ENCODE peak calls at places on chromosomes 3 and 15, in four cellular contexts. W is K562, Q is H1, P is SK-N-SH. F is an unnamed sample.

GRCh38 chr15:91108421-91108820 is 8.4 kb downstream of the SV2B start:
- DNase-seq in W (no peak), P (no peak), Q (no peak), F (no peak)

GRCh38 chr3:12439161-12439560 is 45.1 kb upstream of the TSEN2 start:
- DNase-seq in Q (no peak), W (no peak), P (no peak), F (no peak)

GRCh38 chr15:57235865-57236264 is 140.4 kb upstream of the CGNL1 start:
- DNase-seq in Q (no peak), P (peak; percentile 47), W (no peak), F (no peak)

GRCh38 chr15:99127773-99128172 is 22.9 kb downstream of the SYNM start:
- DNase-seq in Q (no peak), P (no peak), W (no peak), F (no peak)

GRCh38 chr3:52704611-52705437 is 767 bp downstream of the GLT8D1 start:
- DNase-seq in Q (no peak), W (no peak), P (peak; percentile 52), F (no peak)

GRCh38 chr3:162142511-162142910 is 645.9 kb downstream of the OTOL1 start:
- DNase-seq in P (no peak), W (no peak), Q (no peak), F (no peak)

GRCh38 chr3:117553461-117553860 is 843.9 kb downstream of the TUSC7 start:
- DNase-seq in Q (no peak), W (no peak), P (no peak), F (no peak)

GRCh38 chr15:77335298-77335697 is 84.6 kb downstream of the PEAK1 start:
- DNase-seq in P (peak; percentile 18), W (no peak), Q (no peak), F (no peak)

GRCh38 chr3:127299276-127299675 is 11.4 kb upstream of the PRR20G start:
- DNase-seq in W (no peak), Q (no peak), P (no peak), F (no peak)

GRCh38 chr3:172787746-172788145 is 37.2 kb downstream of the ECT2 start:
- DNase-seq in P (no peak), Q (no peak), W (no peak), F (no peak)

GRCh38 chr3:32832193-32832592 is 14.4 kb downstream of the TRIM71 start:
- DNase-seq in P (no peak), Q (no peak), W (no peak), F (no peak)

GRCh38 chr15:64731012-64731806 is 44.2 kb downstream of the RBPMS2 start:
- DNase-seq in W (peak; percentile 76), P (peak; percentile 81), Q (peak; percentile 97), F (peak; percentile 58)

GRCh38 chr3:120688121-120688520 is 6.1 kb upstream of the HGD start:
- DNase-seq in P (no peak), Q (no peak), W (no peak), F (no peak)

GRCh38 chr15:68307131-68307928 is 29.8 kb downstream of the FEM1B start:
- DNase-seq in Q (peak; percentile 51), W (no peak), P (peak; percentile 10), F (no peak)

GRCh38 chr3:59257506-59257905 is 207.7 kb upstream of the CFAP20DC start:
- DNase-seq in P (no peak), W (no peak), Q (no peak), F (no peak)

GRCh38 chr3:5022966-5023776 is 43.9 kb downstream of the BHLHE40 start:
- DNase-seq in W (peak; percentile 86), P (no peak), Q (no peak), F (no peak)

GRCh38 chr3:71172951-71173350 is 410.6 kb downstream of the FOXP1 start:
- DNase-seq in Q (no peak), P (no peak), W (no peak), F (no peak)

GRCh38 chr3:67647390-67647878 is 7.0 kb downstream of the SUCLG2 start:
- DNase-seq in Q (no peak), P (no peak), W (no peak), F (no peak)

GRCh38 chr3:26920579-26920978 is 298.0 kb downstream of the LRRC3B start:
- DNase-seq in W (no peak), Q (no peak), P (no peak), F (no peak)

GRCh38 chr3:31776016-31776415 is 205.0 kb downstream of the OSBPL10 start:
- DNase-seq in P (no peak), W (no peak), Q (no peak), F (no peak)

GRCh38 chr3:123656691-123657090 is 71.8 kb upstream of the HACD2 start:
- DNase-seq in P (no peak), Q (no peak), W (peak; percentile 28), F (no peak)

GRCh38 chr3:58572013-58572633 is 5.1 kb downstream of the FAM107A start:
- DNase-seq in P (no peak), W (no peak), Q (no peak), F (no peak)

GRCh38 chr15:63003836-63004610 is 38.5 kb upstream of the TPM1 start:
- DNase-seq in P (no peak), W (no peak), Q (no peak), F (no peak)

GRCh38 chr3:144643778-144644191 is 672.2 kb downstream of the DIPK2A start:
- DNase-seq in W (no peak), P (no peak), Q (no peak), F (no peak)

GRCh38 chr3:112308151-112308911 is 14.3 kb upstream of the SLC9C1 start:
- DNase-seq in P (peak; percentile 62), W (no peak), Q (no peak), F (no peak)

GRCh38 chr3:124126446-124127017 is 134.6 kb upstream of the ROPN1 start:
- DNase-seq in P (peak; percentile 30), W (no peak), Q (no peak), F (no peak)

GRCh38 chr15:100879461-100880138 is at the start of gene ALDH1A3:
- DNase-seq in P (peak; percentile 92), W (no peak), Q (no peak), F (peak; percentile 53)

GRCh38 chr3:20739814-20740213 is 553.8 kb upstream of the SGO1 start:
- DNase-seq in P (no peak), Q (no peak), W (no peak), F (no peak)

GRCh38 chr3:41693799-41694198 is 268.1 kb downstream of the ULK4 start:
- DNase-seq in P (no peak), W (no peak), Q (no peak), F (no peak)

GRCh38 chr3:146142757-146143156 is 18.2 kb downstream of the PLOD2 start:
- DNase-seq in Q (no peak), W (no peak), P (no peak), F (no peak)

GRCh38 chr15:35630570-35630969 is 84.6 kb upstream of the DPH6 start:
- DNase-seq in P (no peak), Q (no peak), W (no peak), F (no peak)

GRCh38 chr15:90478981-90479481 is 50.7 kb upstream of the CRTC3 start:
- DNase-seq in W (no peak), P (no peak), Q (no peak), F (no peak)

GRCh38 chr3:138426211-138426610 is 8.2 kb upstream of the ESYT3 start:
- DNase-seq in W (no peak), P (no peak), Q (no peak), F (no peak)

GRCh38 chr3:111747490-111747889 is 111.6 kb upstream of the PHLDB2 start:
- DNase-seq in P (no peak), W (no peak), Q (no peak), F (no peak)

GRCh38 chr3:4885322-4885721 is 93.9 kb upstream of the BHLHE40 start:
- DNase-seq in Q (no peak), W (no peak), P (no peak), F (no peak)

GRCh38 chr15:73986055-73986775 is 5.9 kb downstream of the STOML1 start:
- DNase-seq in W (no peak), Q (no peak), P (peak; percentile 40), F (no peak)

DNA sequence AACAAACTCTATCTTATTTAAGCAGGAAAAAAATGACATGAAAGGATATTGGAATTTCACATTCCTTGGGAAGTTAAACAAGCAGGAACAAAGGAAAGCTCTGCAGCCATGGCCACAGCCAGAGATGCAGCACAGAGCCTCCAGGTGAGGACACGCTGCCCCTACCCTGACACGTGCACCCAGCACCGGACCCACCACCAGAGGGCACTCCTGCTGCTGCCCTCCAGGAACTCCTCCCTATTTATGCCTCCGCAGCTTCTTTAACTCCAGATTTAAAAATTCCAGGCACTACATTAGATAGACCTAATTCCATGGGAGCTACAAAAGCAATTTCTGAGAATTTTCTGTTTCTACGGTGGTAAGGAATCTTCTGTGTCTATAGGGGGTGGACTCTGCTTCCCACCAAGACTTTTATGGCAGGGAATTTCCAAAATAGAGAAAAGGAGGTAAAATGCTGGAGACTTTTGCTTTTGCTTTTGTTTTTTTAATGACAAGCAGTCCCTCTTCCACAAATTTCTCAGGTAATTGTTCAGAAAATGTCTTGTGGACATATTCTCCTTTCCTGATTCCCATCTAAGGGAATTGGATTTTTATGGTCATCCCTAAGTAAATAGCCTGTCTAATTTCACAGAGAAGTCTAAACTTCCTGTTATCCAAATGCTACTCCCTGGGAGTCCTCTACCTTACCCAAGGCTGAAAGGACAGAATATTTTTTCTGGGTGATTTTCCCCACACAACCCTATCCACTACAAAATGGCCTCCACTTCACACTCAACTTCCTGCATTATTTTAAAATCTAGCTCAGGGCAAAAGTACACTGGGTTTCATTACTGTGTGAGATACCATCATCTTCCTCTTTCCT is 77.3 kb upstream of the ABI3BP start:
- DNase-seq in W (peak; percentile 39), Q (peak; percentile 93), P (peak; percentile 17), F (peak; percentile 17)
- TF ChIP-seq TAF1 in W (no peak), Q (no peak), P (no peak), F (no peak)

DNA sequence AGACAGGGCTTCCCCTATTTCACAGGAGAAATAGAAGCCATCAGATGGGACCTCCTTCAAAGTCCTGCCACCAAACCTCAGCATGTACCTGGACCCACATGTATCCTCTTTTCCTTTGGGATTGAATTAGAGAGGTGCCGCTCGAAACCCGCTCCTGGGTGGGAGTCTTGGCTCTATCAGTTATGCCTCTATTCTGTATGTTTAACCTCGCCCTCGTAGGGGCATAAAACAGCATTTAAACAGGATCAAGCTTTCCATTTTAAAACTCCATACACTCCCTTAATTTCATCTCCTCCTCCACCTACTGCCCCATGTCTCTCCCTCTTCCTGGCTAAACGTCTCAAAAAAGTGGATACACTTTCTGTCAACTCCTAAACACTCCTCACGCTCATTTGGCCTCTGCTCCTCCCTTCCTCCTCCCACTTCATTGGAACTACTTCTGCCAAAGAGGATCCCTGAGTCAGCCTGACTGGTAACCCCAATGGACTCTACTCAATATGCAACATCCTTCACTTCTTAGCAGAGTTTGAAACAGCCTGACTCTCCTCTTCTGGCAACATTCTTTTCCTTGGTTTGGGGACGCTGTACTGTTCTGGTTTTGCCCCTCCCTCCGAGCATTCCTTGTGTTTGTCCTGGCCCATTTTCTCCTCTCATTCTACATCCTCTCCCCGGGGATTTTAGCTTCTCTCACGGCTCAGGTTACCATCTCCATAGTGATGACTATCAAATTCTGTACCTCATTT is 23.0 kb upstream of the MUC20 start:
- DNase-seq in W (peak; percentile 75), P (no peak), Q (no peak), F (no peak)
- TF ChIP-seq TAF1 in W (no peak), P (no peak), Q (no peak), F (no peak)

DNA sequence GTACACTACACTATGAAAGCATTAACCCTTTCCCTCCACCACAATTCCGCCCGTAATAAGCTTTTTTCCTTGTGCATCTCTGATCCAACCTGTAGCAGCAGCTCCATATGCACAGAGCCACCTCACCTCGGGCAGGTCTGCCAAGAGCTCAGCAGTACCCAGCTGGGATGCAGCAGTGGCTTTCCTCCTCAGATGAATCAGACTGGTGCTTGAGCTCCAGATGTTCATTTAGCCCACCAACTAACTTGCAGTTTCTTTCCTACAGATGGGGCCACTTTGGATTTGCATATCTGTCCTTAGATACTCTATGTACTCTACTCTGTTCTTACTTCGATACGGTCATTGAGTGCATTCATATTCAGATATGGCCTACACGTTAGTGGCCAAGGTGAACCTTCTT is 14.8 kb upstream of the FSIP1 start:
- DNase-seq in W (no peak), Q (no peak), P (no peak), F (no peak)
- TF ChIP-seq TAF1 in W (no peak), Q (no peak), P (no peak), F (no peak)

GRCh38 chr3:50204804-50205718 is at the start of gene SLC38A3:
- DNase-seq in Q (peak; percentile 82), P (peak; percentile 97), W (peak; percentile 83), F (no peak)
- TF ChIP-seq TAF1 in Q (peak; percentile 33), P (no peak), W (no peak), F (no peak)

F was measured in GM12892.